ENCODE peak calls at places on chromosomes 4 and X, in four cellular contexts. W, A, M and G are unnamed samples.

GRCh38 chr4:7590205-7590604 is 155.5 kb upstream of the PSAPL1 start:
- DNase-seq in W (no peak), A (no peak), M (no peak), G (no peak)

GRCh38 chrX:134682081-134682480 is 23.8 kb upstream of the PLAC1 start:
- DNase-seq in W (no peak), M (no peak), A (no peak), G (no peak)

GRCh38 chrX:111505783-111506182 is 5.7 kb upstream of the SERTM2 start:
- DNase-seq in W (no peak), A (no peak), M (no peak), G (no peak)

GRCh38 chr4:71126719-71127118 is 133.3 kb downstream of the DCK start:
- DNase-seq in A (no peak), M (no peak), W (peak; percentile 97), G (no peak)

GRCh38 chr4:52868138-52868537 is 6.0 kb downstream of the RASL11B start:
- DNase-seq in M (no peak), A (peak; percentile 74), W (no peak), G (peak; percentile 66)

GRCh38 chr4:37188100-37188499 is 56.4 kb upstream of the NWD2 start:
- DNase-seq in M (no peak), W (no peak), A (no peak), G (no peak)

GRCh38 chrX:66050140-66050569 is 10.3 kb upstream of the VSIG4 start:
- DNase-seq in M (no peak), A (no peak), W (no peak), G (no peak)

GRCh38 chrX:133989491-133989890 is 4.1 kb upstream of the GPC3 start:
- DNase-seq in A (no peak), M (no peak), W (no peak), G (no peak)

GRCh38 chr4:85942107-85942506 is 417.7 kb downstream of the MAPK10 start:
- DNase-seq in A (no peak), M (no peak), W (no peak), G (no peak)

GRCh38 chrX:13966071-13966850 is 63.4 kb downstream of the GEMIN8 start:
- DNase-seq in A (no peak), W (no peak), M (no peak), G (no peak)

GRCh38 chr4:69056921-69057562 is 39.2 kb upstream of the UGT2B7 start:
- DNase-seq in M (no peak), A (no peak), W (no peak), G (no peak)

GRCh38 chr4:24470681-24471622 is 113.4 kb downstream of the DHX15 start:
- DNase-seq in A (peak; percentile 69), W (no peak), M (peak; percentile 72), G (peak; percentile 52)

GRCh38 chr4:101356928-101357327 is 9.6 kb upstream of the PPP3CA start:
- DNase-seq in M (no peak), A (no peak), W (peak; percentile 97), G (no peak)

GRCh38 chrX:2463973-2464676 is 36.7 kb downstream of the DHRSX start:
- DNase-seq in W (no peak), A (no peak), M (no peak), G (no peak)

GRCh38 chr4:181966084-181966483 is 277.1 kb upstream of the TENM3 start:
- DNase-seq in A (no peak), W (no peak), M (no peak), G (no peak)

GRCh38 chrX:129495941-129496340 is 27.3 kb downstream of the SMARCA1 start:
- DNase-seq in M (no peak), W (no peak), A (no peak), G (no peak)

GRCh38 chr4:155967098-155967497 is 13.4 kb upstream of the CTSO start:
- DNase-seq in M (no peak), A (no peak), W (no peak), G (no peak)

GRCh38 chrX:48468693-48469691 is 1.1 kb downstream of the SLC38A5 start:
- DNase-seq in M (no peak), W (no peak), A (no peak), G (no peak)

GRCh38 chrX:42519666-42520231 is 258.2 kb downstream of the PPP1R2C start:
- DNase-seq in M (no peak), W (no peak), A (no peak), G (no peak)

GRCh38 chr4:150078996-150079581 is 844 bp downstream of the DCLK2 start:
- DNase-seq in A (peak; percentile 60), W (no peak), M (no peak), G (peak; percentile 34)

GRCh38 chr4:189613202-189613601 is 327.5 kb upstream of the FRG1 start:
- DNase-seq in M (no peak), A (no peak), W (no peak), G (no peak)

GRCh38 chr4:108849611-108850406 is 87.0 kb upstream of the ETNPPL start:
- DNase-seq in W (no peak), M (no peak), A (no peak), G (no peak)

GRCh38 chr4:142815834-142816233 is 30.3 kb downstream of the INPP4B start:
- DNase-seq in M (no peak), W (peak; percentile 47), A (no peak), G (no peak)

GRCh38 chr4:43330288-43330687 is 437.8 kb downstream of the GRXCR1 start:
- DNase-seq in W (peak; percentile 17), A (no peak), M (no peak), G (no peak)

GRCh38 chr4:153731239-153731638 is 28.6 kb downstream of the RNF175 start:
- DNase-seq in M (no peak), W (no peak), A (no peak), G (no peak)

GRCh38 chrX:139199945-139200344 is 330.6 kb upstream of the F9 start:
- DNase-seq in M (no peak), W (no peak), A (no peak), G (no peak)

GRCh38 chr4:165631912-165632311 is 241.1 kb upstream of the TLL1 start:
- DNase-seq in M (no peak), A (no peak), W (no peak), G (no peak)

GRCh38 chr4:184237612-184238011 is 19.9 kb upstream of the ENPP6 start:
- DNase-seq in A (no peak), W (no peak), M (no peak), G (no peak)

GRCh38 chrX:41335590-41336331 is 1.8 kb downstream of the DDX3X start:
- DNase-seq in M (no peak), A (no peak), W (no peak), G (no peak)

GRCh38 chr4:2592572-2592971 is 56.1 kb downstream of the FAM193A start:
- DNase-seq in W (no peak), A (no peak), M (no peak), G (no peak)

GRCh38 chr4:2817136-2817535 is 24.3 kb downstream of the SH3BP2 start:
- DNase-seq in M (no peak), A (peak; percentile 25), W (no peak), G (no peak)

GRCh38 chr4:177441803-177442622 is at the start of gene AGA:
- DNase-seq in M (peak; percentile 80), A (peak; percentile 99), W (peak; percentile 83), G (peak; percentile 97)

GRCh38 chr4:60403986-60404385 is 796.1 kb upstream of the ADGRL3 start:
- DNase-seq in W (no peak), A (no peak), M (no peak), G (no peak)

GRCh38 chr4:151555151-151555945 is 146.4 kb downstream of the FHIP1A start:
- DNase-seq in M (no peak), W (no peak), A (no peak), G (no peak)

GRCh38 chr4:110589297-110589696 is 33.6 kb downstream of the PITX2 start:
- DNase-seq in A (no peak), W (no peak), M (no peak), G (no peak)

GRCh38 chr4:47786958-47787370 is 50.9 kb downstream of the CORIN start:
- DNase-seq in A (no peak), M (no peak), W (no peak), G (no peak)

GRCh38 chr4:188246488-188246887 is 107.2 kb downstream of the TRIML1 start:
- DNase-seq in W (no peak), M (no peak), A (no peak), G (no peak)

GRCh38 chr4:54513231-54513630 is 144.5 kb upstream of the KIT start:
- DNase-seq in W (peak; percentile 47), A (peak; percentile 38), M (no peak), G (peak; percentile 26)

GRCh38 chrX:132266583-132267355 is 47.5 kb upstream of the RAP2C start:
- DNase-seq in W (peak; percentile 4), M (no peak), A (no peak), G (no peak)

GRCh38 chr4:144748814-144749555 is 103.0 kb downstream of the HHIP start:
- DNase-seq in A (no peak), M (no peak), W (no peak), G (no peak)